ENCODE peak calls at places on chromosomes 12 and 14, in five cellular contexts. One of them, this sample, is unnamed.

GRCh38 chr14:62436256-62436655 is 609.0 kb downstream of the KCNH5 start:
- DNase-seq in H9: no peak
- DNase-seq in mesenchymal stem cell: no peak
- DNase-seq in mesendoderm: no peak
- DNase-seq in IMR-90: no peak
- DNase-seq in this sample: no peak

GRCh38 chr14:52950898-52951729 is at the start of gene FERMT2:
- DNase-seq in H9: peak
- DNase-seq in mesenchymal stem cell: peak
- DNase-seq in mesendoderm: peak
- DNase-seq in IMR-90: peak
- DNase-seq in this sample: peak

GRCh38 chr12:2794261-2794735 is 472 bp upstream of the FKBP4 start:
- DNase-seq in H9: no peak
- DNase-seq in mesenchymal stem cell: no peak
- DNase-seq in mesendoderm: peak
- DNase-seq in IMR-90: no peak
- DNase-seq in this sample: peak

GRCh38 chr12:92136883-92137582 is 8.6 kb downstream of the BTG1 start:
- DNase-seq in H9: no peak
- DNase-seq in mesenchymal stem cell: peak
- DNase-seq in mesendoderm: no peak
- DNase-seq in IMR-90: peak
- DNase-seq in this sample: no peak

GRCh38 chr12:69309461-69309860 is 38.7 kb upstream of the LYZ start:
- DNase-seq in H9: no peak
- DNase-seq in mesenchymal stem cell: no peak
- DNase-seq in mesendoderm: peak
- DNase-seq in IMR-90: peak
- DNase-seq in this sample: no peak

GRCh38 chr14:64990291-64990690 is 3.6 kb downstream of the FNTB start:
- DNase-seq in H9: no peak
- DNase-seq in mesenchymal stem cell: no peak
- DNase-seq in mesendoderm: no peak
- DNase-seq in IMR-90: no peak
- DNase-seq in this sample: no peak

GRCh38 chr14:35252485-35252884 is 39.7 kb upstream of the PSMA6 start:
- DNase-seq in H9: no peak
- DNase-seq in mesenchymal stem cell: no peak
- DNase-seq in mesendoderm: no peak
- DNase-seq in IMR-90: no peak
- DNase-seq in this sample: no peak

GRCh38 chr12:59041241-59042121 is 121.2 kb upstream of the LRIG3 start:
- DNase-seq in H9: no peak
- DNase-seq in mesenchymal stem cell: peak
- DNase-seq in mesendoderm: peak
- DNase-seq in IMR-90: peak
- DNase-seq in this sample: no peak

GRCh38 chr14:60561845-60562746 is 53.1 kb downstream of the SIX6 start:
- DNase-seq in H9: peak
- DNase-seq in mesenchymal stem cell: peak
- DNase-seq in mesendoderm: peak
- DNase-seq in IMR-90: peak
- DNase-seq in this sample: peak

GRCh38 chr12:62832528-62832927 is 102.4 kb downstream of the PPM1H start:
- DNase-seq in H9: no peak
- DNase-seq in mesenchymal stem cell: no peak
- DNase-seq in mesendoderm: no peak
- DNase-seq in IMR-90: no peak
- DNase-seq in this sample: no peak

GRCh38 chr14:59126714-59127436 is 61.6 kb upstream of the DAAM1 start:
- DNase-seq in H9: no peak
- DNase-seq in mesenchymal stem cell: peak
- DNase-seq in mesendoderm: peak
- DNase-seq in IMR-90: peak
- DNase-seq in this sample: peak

GRCh38 chr14:64612021-64612380 is 62.2 kb downstream of the PPP1R36 start:
- DNase-seq in H9: no peak
- DNase-seq in mesenchymal stem cell: peak
- DNase-seq in mesendoderm: peak
- DNase-seq in IMR-90: peak
- DNase-seq in this sample: no peak

GRCh38 chr12:46915861-46916260 is 90.1 kb upstream of the SLC38A4 start:
- DNase-seq in H9: no peak
- DNase-seq in mesenchymal stem cell: peak
- DNase-seq in mesendoderm: no peak
- DNase-seq in IMR-90: peak
- DNase-seq in this sample: peak

GRCh38 chr14:98954347-98955000 is 317.5 kb downstream of the BCL11B start:
- DNase-seq in H9: peak
- DNase-seq in mesenchymal stem cell: no peak
- DNase-seq in mesendoderm: no peak
- DNase-seq in IMR-90: no peak
- DNase-seq in this sample: no peak

GRCh38 chr12:93572712-93573551 is 457 bp downstream of the SOCS2 start:
- DNase-seq in H9: peak
- DNase-seq in mesenchymal stem cell: peak
- DNase-seq in mesendoderm: peak
- DNase-seq in IMR-90: peak
- DNase-seq in this sample: peak

GRCh38 chr12:21323736-21324135 is 11.0 kb downstream of the SLCO1A2 start:
- DNase-seq in H9: no peak
- DNase-seq in mesenchymal stem cell: no peak
- DNase-seq in mesendoderm: no peak
- DNase-seq in IMR-90: no peak
- DNase-seq in this sample: no peak

GRCh38 chr14:20632448-20632830 is 9.1 kb downstream of the OR6S1 start:
- DNase-seq in H9: no peak
- DNase-seq in mesenchymal stem cell: no peak
- DNase-seq in mesendoderm: peak
- DNase-seq in IMR-90: no peak
- DNase-seq in this sample: no peak

GRCh38 chr14:90968025-90968424 is 92.4 kb downstream of the RPS6KA5 start:
- DNase-seq in H9: no peak
- DNase-seq in mesenchymal stem cell: peak
- DNase-seq in mesendoderm: peak
- DNase-seq in IMR-90: no peak
- DNase-seq in this sample: no peak

GRCh38 chr12:107238276-107238675 is 144.9 kb upstream of the CRY1 start:
- DNase-seq in H9: no peak
- DNase-seq in mesenchymal stem cell: no peak
- DNase-seq in mesendoderm: no peak
- DNase-seq in IMR-90: peak
- DNase-seq in this sample: no peak

GRCh38 chr12:29901585-29901984 is 117.8 kb upstream of the TMTC1 start:
- DNase-seq in H9: peak
- DNase-seq in mesenchymal stem cell: no peak
- DNase-seq in mesendoderm: peak
- DNase-seq in IMR-90: no peak
- DNase-seq in this sample: no peak

GRCh38 chr14:90571149-90571548 is 174.3 kb downstream of the CALM1 start:
- DNase-seq in H9: no peak
- DNase-seq in mesenchymal stem cell: no peak
- DNase-seq in mesendoderm: no peak
- DNase-seq in IMR-90: no peak
- DNase-seq in this sample: no peak

GRCh38 chr14:34723867-34724266 is 9.5 kb upstream of the CFL2 start:
- DNase-seq in H9: no peak
- DNase-seq in mesenchymal stem cell: no peak
- DNase-seq in mesendoderm: no peak
- DNase-seq in IMR-90: no peak
- DNase-seq in this sample: no peak

GRCh38 chr12:27493260-27493935 is 30.6 kb upstream of the PPFIBP1 start:
- DNase-seq in H9: no peak
- DNase-seq in mesenchymal stem cell: peak
- DNase-seq in mesendoderm: peak
- DNase-seq in IMR-90: peak
- DNase-seq in this sample: no peak

GRCh38 chr12:4047441-4047840 is 174.2 kb upstream of the PARP11 start:
- DNase-seq in H9: no peak
- DNase-seq in mesenchymal stem cell: no peak
- DNase-seq in mesendoderm: no peak
- DNase-seq in IMR-90: no peak
- DNase-seq in this sample: no peak

GRCh38 chr12:4052691-4053090 is 179.5 kb upstream of the PARP11 start:
- DNase-seq in H9: no peak
- DNase-seq in mesenchymal stem cell: no peak
- DNase-seq in mesendoderm: no peak
- DNase-seq in IMR-90: no peak
- DNase-seq in this sample: no peak

GRCh38 chr12:4050340-4050739 is 177.1 kb upstream of the PARP11 start:
- DNase-seq in H9: no peak
- DNase-seq in mesenchymal stem cell: no peak
- DNase-seq in mesendoderm: no peak
- DNase-seq in IMR-90: no peak
- DNase-seq in this sample: no peak

GRCh38 chr12:4051616-4052015 is 178.4 kb upstream of the PARP11 start:
- DNase-seq in H9: no peak
- DNase-seq in mesenchymal stem cell: no peak
- DNase-seq in mesendoderm: no peak
- DNase-seq in IMR-90: no peak
- DNase-seq in this sample: no peak

GRCh38 chr12:4049566-4050080 is 176.4 kb upstream of the PARP11 start:
- DNase-seq in H9: no peak
- DNase-seq in mesenchymal stem cell: no peak
- DNase-seq in mesendoderm: no peak
- DNase-seq in IMR-90: no peak
- DNase-seq in this sample: no peak
- H4K8ac ChIP-seq in H9: no peak
- H4K8ac ChIP-seq in mesenchymal stem cell: no peak
- H4K8ac ChIP-seq in mesendoderm: no peak
- H4K8ac ChIP-seq in IMR-90: no peak
- H4K8ac ChIP-seq in this sample: no peak

GRCh38 chr12:128190614-128191013 is 76.4 kb upstream of the TMEM132C start:
- DNase-seq in H9: peak
- DNase-seq in mesenchymal stem cell: no peak
- DNase-seq in mesendoderm: peak
- DNase-seq in IMR-90: no peak
- DNase-seq in this sample: peak
- H2BK15ac ChIP-seq in H9: no peak
- H2BK15ac ChIP-seq in mesenchymal stem cell: no peak
- H2BK15ac ChIP-seq in mesendoderm: no peak
- H2BK15ac ChIP-seq in IMR-90: no peak
- H2BK15ac ChIP-seq in this sample: no peak

DNA sequence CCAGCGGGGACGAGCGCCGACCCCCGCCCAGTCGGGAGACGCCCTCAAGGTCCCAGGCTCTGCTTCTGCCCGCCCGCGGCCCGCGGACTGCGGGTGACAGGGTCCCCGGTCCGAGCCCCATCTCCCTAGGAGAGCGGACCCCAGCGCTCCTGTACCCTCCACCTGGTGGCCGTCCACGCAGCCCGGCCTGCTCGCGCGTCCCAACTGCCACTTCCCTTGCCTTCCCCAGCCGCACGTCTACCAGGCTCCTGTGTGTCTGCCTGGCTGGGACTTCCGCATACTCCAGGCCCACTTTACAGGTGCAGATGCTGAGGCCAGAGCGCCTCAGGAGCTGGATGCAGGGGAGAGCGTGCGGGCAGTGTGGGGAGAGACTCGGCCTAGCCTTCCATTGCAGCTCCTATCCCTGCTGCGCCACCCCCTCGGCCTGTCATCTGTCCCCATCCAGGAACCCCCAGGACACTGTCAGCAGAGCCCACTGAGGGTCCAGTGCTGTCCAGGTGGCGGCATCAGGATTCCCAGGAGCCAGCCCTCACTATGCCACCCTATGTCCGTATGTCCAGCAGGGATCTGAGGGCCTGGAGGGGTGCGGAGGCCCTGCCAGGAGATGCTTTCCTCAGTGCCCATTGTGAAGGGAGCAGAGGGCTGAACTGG is 8.0 kb upstream of the ANKRD9 start:
- DNase-seq in H9: peak
- DNase-seq in mesenchymal stem cell: no peak
- DNase-seq in mesendoderm: no peak
- DNase-seq in IMR-90: no peak
- DNase-seq in this sample: no peak
- H4K8ac ChIP-seq in H9: no peak
- H4K8ac ChIP-seq in mesenchymal stem cell: peak
- H4K8ac ChIP-seq in mesendoderm: no peak
- H4K8ac ChIP-seq in IMR-90: peak
- H4K8ac ChIP-seq in this sample: peak

GRCh38 chr14:73476451-73476905 is 14.3 kb upstream of the RIOX1 start:
- DNase-seq in H9: no peak
- DNase-seq in mesenchymal stem cell: no peak
- DNase-seq in mesendoderm: no peak
- DNase-seq in IMR-90: no peak
- DNase-seq in this sample: no peak
- H2BK15ac ChIP-seq in H9: no peak
- H2BK15ac ChIP-seq in mesenchymal stem cell: no peak
- H2BK15ac ChIP-seq in mesendoderm: no peak
- H2BK15ac ChIP-seq in IMR-90: no peak
- H2BK15ac ChIP-seq in this sample: no peak

GRCh38 chr12:54301428-54302045 is 722 bp upstream of the NFE2 start:
- DNase-seq in H9: peak
- DNase-seq in mesenchymal stem cell: no peak
- DNase-seq in mesendoderm: peak
- DNase-seq in IMR-90: no peak
- DNase-seq in this sample: no peak

GRCh38 chr12:54298904-54299303 is 1.9 kb downstream of the NFE2 start:
- DNase-seq in H9: no peak
- DNase-seq in mesenchymal stem cell: no peak
- DNase-seq in mesendoderm: no peak
- DNase-seq in IMR-90: no peak
- DNase-seq in this sample: no peak

GRCh38 chr12:54299515-54300266 is 1.1 kb downstream of the NFE2 start:
- DNase-seq in H9: no peak
- DNase-seq in mesenchymal stem cell: no peak
- DNase-seq in mesendoderm: no peak
- DNase-seq in IMR-90: no peak
- DNase-seq in this sample: no peak

GRCh38 chr12:54300267-54300731 is 516 bp downstream of the NFE2 start:
- DNase-seq in H9: peak
- DNase-seq in mesenchymal stem cell: no peak
- DNase-seq in mesendoderm: no peak
- DNase-seq in IMR-90: no peak
- DNase-seq in this sample: no peak

DNA sequence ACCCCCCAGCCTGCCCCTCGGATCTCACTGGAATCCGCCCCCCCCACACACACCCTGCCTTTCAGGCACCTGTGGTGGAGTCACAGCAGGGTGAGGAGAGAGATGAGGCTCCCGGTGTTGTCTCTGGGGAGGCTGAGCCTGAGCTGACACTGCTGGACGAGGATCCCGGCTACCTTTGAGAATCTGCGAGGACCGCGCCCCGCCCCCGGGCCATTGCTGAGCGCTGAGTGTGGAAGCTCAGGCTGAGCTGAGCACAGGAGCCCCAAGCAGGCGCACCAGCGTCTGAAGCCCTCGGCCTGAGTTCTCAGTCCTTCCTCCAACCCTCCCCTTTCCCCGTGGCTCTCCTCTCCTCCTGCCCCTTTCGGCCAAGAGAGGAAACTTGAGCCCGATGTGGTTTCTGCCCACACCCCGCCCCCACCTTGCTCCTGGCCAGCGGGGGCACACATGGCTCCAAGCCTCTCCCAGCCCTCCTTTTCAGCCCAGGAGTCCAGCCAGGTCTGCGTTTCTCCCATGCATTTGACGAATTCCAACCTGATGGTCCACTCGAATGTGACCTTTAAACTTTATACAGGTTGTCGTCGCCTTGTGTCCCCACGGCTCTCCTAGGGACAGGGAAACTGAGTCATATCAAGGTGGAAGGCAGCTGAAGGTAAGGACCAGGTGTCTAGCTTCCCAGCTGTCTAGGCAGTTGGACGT is at the start of gene NFE2:
- DNase-seq in H9: peak
- DNase-seq in mesenchymal stem cell: peak
- DNase-seq in mesendoderm: peak
- DNase-seq in IMR-90: peak
- DNase-seq in this sample: peak
- H4K8ac ChIP-seq in H9: no peak
- H4K8ac ChIP-seq in mesenchymal stem cell: peak
- H4K8ac ChIP-seq in mesendoderm: no peak
- H4K8ac ChIP-seq in IMR-90: no peak
- H4K8ac ChIP-seq in this sample: no peak